ENCODE peak calls at places on chromosomes 2 and 18, in eight cellular contexts. One of them, this sample, is unnamed.

GRCh38 chr18:75962177-75962576 is 532.9 kb downstream of the ZNF516 start:
- DNase-seq in tibial nerve: no peak
- DNase-seq in body of pancreas: no peak
- DNase-seq in IMR-90: no peak
- DNase-seq in right lobe of liver: no peak
- DNase-seq in kidney: no peak
- DNase-seq in OCI-LY7: no peak
- DNase-seq in fibroblast of the aortic adventitia: no peak
- DNase-seq in this sample: no peak

GRCh38 chr18:4636957-4637356 is 181.8 kb upstream of the DLGAP1 start:
- DNase-seq in tibial nerve: no peak
- DNase-seq in body of pancreas: no peak
- DNase-seq in IMR-90: no peak
- DNase-seq in right lobe of liver: no peak
- DNase-seq in kidney: no peak
- DNase-seq in OCI-LY7: peak; percentile 53
- DNase-seq in fibroblast of the aortic adventitia: no peak
- DNase-seq in this sample: no peak

GRCh38 chr18:57666818-57667497 is 45.3 kb upstream of the NARS1 start:
- DNase-seq in tibial nerve: peak; percentile 36
- DNase-seq in body of pancreas: no peak
- DNase-seq in IMR-90: peak; percentile 74
- DNase-seq in right lobe of liver: no peak
- DNase-seq in kidney: no peak
- DNase-seq in OCI-LY7: no peak
- DNase-seq in fibroblast of the aortic adventitia: peak; percentile 70
- DNase-seq in this sample: peak; percentile 90

GRCh38 chr18:24678113-24678512 is 217.7 kb downstream of the HRH4 start:
- DNase-seq in tibial nerve: no peak
- DNase-seq in body of pancreas: no peak
- DNase-seq in IMR-90: no peak
- DNase-seq in right lobe of liver: no peak
- DNase-seq in kidney: no peak
- DNase-seq in OCI-LY7: no peak
- DNase-seq in fibroblast of the aortic adventitia: no peak
- DNase-seq in this sample: no peak

GRCh38 chr2:116582850-116583249 is 1231.6 kb upstream of the DDX18 start:
- DNase-seq in tibial nerve: no peak
- DNase-seq in body of pancreas: no peak
- DNase-seq in IMR-90: no peak
- DNase-seq in right lobe of liver: no peak
- DNase-seq in kidney: no peak
- DNase-seq in OCI-LY7: no peak
- DNase-seq in fibroblast of the aortic adventitia: no peak
- DNase-seq in this sample: no peak

GRCh38 chr18:35005963-35006577 is 35.1 kb upstream of the MAPRE2 start:
- DNase-seq in tibial nerve: peak; percentile 58
- DNase-seq in body of pancreas: no peak
- DNase-seq in IMR-90: peak; percentile 70
- DNase-seq in right lobe of liver: no peak
- DNase-seq in kidney: no peak
- DNase-seq in OCI-LY7: peak; percentile 55
- DNase-seq in fibroblast of the aortic adventitia: peak; percentile 86
- DNase-seq in this sample: peak; percentile 76

GRCh38 chr2:2850218-2850850 is 519.3 kb upstream of the MYT1L start:
- DNase-seq in tibial nerve: no peak
- DNase-seq in body of pancreas: no peak
- DNase-seq in IMR-90: no peak
- DNase-seq in right lobe of liver: no peak
- DNase-seq in kidney: no peak
- DNase-seq in OCI-LY7: no peak
- DNase-seq in fibroblast of the aortic adventitia: no peak
- DNase-seq in this sample: no peak

GRCh38 chr2:218648473-218649100 is 10.8 kb downstream of the ZNF142 start:
- DNase-seq in tibial nerve: peak; percentile 52
- DNase-seq in body of pancreas: peak; percentile 41
- DNase-seq in IMR-90: peak; percentile 70
- DNase-seq in right lobe of liver: peak; percentile 48
- DNase-seq in kidney: no peak
- DNase-seq in OCI-LY7: peak; percentile 67
- DNase-seq in fibroblast of the aortic adventitia: peak; percentile 76
- DNase-seq in this sample: peak; percentile 75

GRCh38 chr2:96251721-96252292 is 14.0 kb downstream of the TMEM127 start:
- DNase-seq in tibial nerve: peak; percentile 35
- DNase-seq in body of pancreas: peak; percentile 46
- DNase-seq in IMR-90: peak; percentile 97
- DNase-seq in right lobe of liver: peak; percentile 49
- DNase-seq in kidney: peak; percentile 88
- DNase-seq in OCI-LY7: no peak
- DNase-seq in fibroblast of the aortic adventitia: peak; percentile 90
- DNase-seq in this sample: peak; percentile 93

GRCh38 chr18:73923866-73924265 is 223.8 kb downstream of the FBXO15 start:
- DNase-seq in tibial nerve: no peak
- DNase-seq in body of pancreas: no peak
- DNase-seq in IMR-90: peak; percentile 53
- DNase-seq in right lobe of liver: no peak
- DNase-seq in kidney: no peak
- DNase-seq in OCI-LY7: no peak
- DNase-seq in fibroblast of the aortic adventitia: no peak
- DNase-seq in this sample: no peak

GRCh38 chr2:28755411-28755810 is 3.8 kb downstream of the PPP1CB start:
- DNase-seq in tibial nerve: no peak
- DNase-seq in body of pancreas: no peak
- DNase-seq in IMR-90: peak; percentile 54
- DNase-seq in right lobe of liver: no peak
- DNase-seq in kidney: no peak
- DNase-seq in OCI-LY7: no peak
- DNase-seq in fibroblast of the aortic adventitia: peak; percentile 40
- DNase-seq in this sample: peak; percentile 20

GRCh38 chr2:121591199-121591598 is 58.1 kb downstream of the CLASP1 start:
- DNase-seq in tibial nerve: no peak
- DNase-seq in body of pancreas: no peak
- DNase-seq in IMR-90: no peak
- DNase-seq in right lobe of liver: no peak
- DNase-seq in kidney: no peak
- DNase-seq in OCI-LY7: no peak
- DNase-seq in fibroblast of the aortic adventitia: no peak
- DNase-seq in this sample: no peak

GRCh38 chr2:192159215-192159614 is 35.5 kb downstream of the TMEFF2 start:
- DNase-seq in tibial nerve: no peak
- DNase-seq in body of pancreas: no peak
- DNase-seq in IMR-90: peak; percentile 2
- DNase-seq in right lobe of liver: no peak
- DNase-seq in kidney: no peak
- DNase-seq in OCI-LY7: no peak
- DNase-seq in fibroblast of the aortic adventitia: no peak
- DNase-seq in this sample: peak; percentile 34

GRCh38 chr2:120686511-120687168 is 49.0 kb upstream of the GLI2 start:
- DNase-seq in tibial nerve: no peak
- DNase-seq in body of pancreas: no peak
- DNase-seq in IMR-90: no peak
- DNase-seq in right lobe of liver: no peak
- DNase-seq in kidney: peak; percentile 29
- DNase-seq in OCI-LY7: peak; percentile 4
- DNase-seq in fibroblast of the aortic adventitia: no peak
- DNase-seq in this sample: no peak

GRCh38 chr2:105166671-105167070 is 74.9 kb upstream of the GPR45 start:
- DNase-seq in tibial nerve: no peak
- DNase-seq in body of pancreas: no peak
- DNase-seq in IMR-90: no peak
- DNase-seq in right lobe of liver: no peak
- DNase-seq in kidney: no peak
- DNase-seq in OCI-LY7: no peak
- DNase-seq in fibroblast of the aortic adventitia: no peak
- DNase-seq in this sample: no peak
- H3K4me3 ChIP-seq in tibial nerve: no peak overlapping the region
- H3K4me3 ChIP-seq in body of pancreas: no peak overlapping the region
- H3K4me3 ChIP-seq in IMR-90: no peak overlapping the region
- H3K4me3 ChIP-seq in right lobe of liver: no peak overlapping the region
- H3K4me3 ChIP-seq in kidney: no peak overlapping the region
- H3K4me3 ChIP-seq in OCI-LY7: no peak overlapping the region
- H3K4me3 ChIP-seq in fibroblast of the aortic adventitia: no peak overlapping the region
- H3K4me3 ChIP-seq in this sample: no peak overlapping the region

GRCh38 chr2:11155326-11156059 is at the start of gene SLC66A3:
- DNase-seq in tibial nerve: no peak
- DNase-seq in body of pancreas: no peak
- DNase-seq in IMR-90: peak; percentile 87
- DNase-seq in right lobe of liver: no peak
- DNase-seq in kidney: no peak
- DNase-seq in OCI-LY7: peak; percentile 89
- DNase-seq in fibroblast of the aortic adventitia: peak; percentile 83
- DNase-seq in this sample: peak; percentile 81
- TF ChIP-seq CTCF in tibial nerve: no peak
- TF ChIP-seq CTCF in body of pancreas: peak; percentile 33
- TF ChIP-seq CTCF in IMR-90: no peak
- TF ChIP-seq CTCF in right lobe of liver: no peak
- TF ChIP-seq CTCF in kidney: no peak
- TF ChIP-seq CTCF in OCI-LY7: no peak
- TF ChIP-seq CTCF in fibroblast of the aortic adventitia: no peak
- TF ChIP-seq CTCF in this sample: no peak

GRCh38 chr2:43327119-43327518 is 100.7 kb upstream of the ZFP36L2 start:
- DNase-seq in tibial nerve: peak; percentile 56
- DNase-seq in body of pancreas: no peak
- DNase-seq in IMR-90: no peak
- DNase-seq in right lobe of liver: no peak
- DNase-seq in kidney: no peak
- DNase-seq in OCI-LY7: no peak
- DNase-seq in fibroblast of the aortic adventitia: no peak
- DNase-seq in this sample: no peak

GRCh38 chr2:43326116-43326825 is 99.9 kb upstream of the ZFP36L2 start:
- DNase-seq in tibial nerve: no peak
- DNase-seq in body of pancreas: no peak
- DNase-seq in IMR-90: no peak
- DNase-seq in right lobe of liver: no peak
- DNase-seq in kidney: no peak
- DNase-seq in OCI-LY7: no peak
- DNase-seq in fibroblast of the aortic adventitia: no peak
- DNase-seq in this sample: no peak

GRCh38 chr2:43329637-43330036 is 103.2 kb upstream of the ZFP36L2 start:
- DNase-seq in tibial nerve: no peak
- DNase-seq in body of pancreas: no peak
- DNase-seq in IMR-90: no peak
- DNase-seq in right lobe of liver: no peak
- DNase-seq in kidney: no peak
- DNase-seq in OCI-LY7: no peak
- DNase-seq in fibroblast of the aortic adventitia: no peak
- DNase-seq in this sample: no peak

GRCh38 chr2:43325448-43325811 is 99.0 kb upstream of the ZFP36L2 start:
- DNase-seq in tibial nerve: no peak
- DNase-seq in body of pancreas: no peak
- DNase-seq in IMR-90: no peak
- DNase-seq in right lobe of liver: no peak
- DNase-seq in kidney: no peak
- DNase-seq in OCI-LY7: no peak
- DNase-seq in fibroblast of the aortic adventitia: no peak
- DNase-seq in this sample: no peak

GRCh38 chr2:43328157-43328556 is 101.8 kb upstream of the ZFP36L2 start:
- DNase-seq in tibial nerve: no peak
- DNase-seq in body of pancreas: no peak
- DNase-seq in IMR-90: peak; percentile 54
- DNase-seq in right lobe of liver: no peak
- DNase-seq in kidney: no peak
- DNase-seq in OCI-LY7: no peak
- DNase-seq in fibroblast of the aortic adventitia: peak; percentile 48
- DNase-seq in this sample: no peak
- H3K4me3 ChIP-seq in tibial nerve: no peak overlapping the region
- H3K4me3 ChIP-seq in body of pancreas: no peak overlapping the region
- H3K4me3 ChIP-seq in IMR-90: no peak overlapping the region
- H3K4me3 ChIP-seq in right lobe of liver: no peak overlapping the region
- H3K4me3 ChIP-seq in kidney: no peak overlapping the region
- H3K4me3 ChIP-seq in OCI-LY7: no peak overlapping the region
- H3K4me3 ChIP-seq in fibroblast of the aortic adventitia: no peak overlapping the region
- H3K4me3 ChIP-seq in this sample: no peak overlapping the region

GRCh38 chr2:15241929-15242328 is 319.2 kb downstream of the NBAS start:
- DNase-seq in tibial nerve: no peak
- DNase-seq in body of pancreas: no peak
- DNase-seq in IMR-90: no peak
- DNase-seq in right lobe of liver: no peak
- DNase-seq in kidney: no peak
- DNase-seq in OCI-LY7: no peak
- DNase-seq in fibroblast of the aortic adventitia: no peak
- DNase-seq in this sample: no peak

GRCh38 chr2:15242936-15243461 is 318.1 kb downstream of the NBAS start:
- DNase-seq in tibial nerve: no peak
- DNase-seq in body of pancreas: no peak
- DNase-seq in IMR-90: no peak
- DNase-seq in right lobe of liver: no peak
- DNase-seq in kidney: no peak
- DNase-seq in OCI-LY7: no peak
- DNase-seq in fibroblast of the aortic adventitia: no peak
- DNase-seq in this sample: no peak

GRCh38 chr2:15241208-15241607 is 319.9 kb downstream of the NBAS start:
- DNase-seq in tibial nerve: no peak
- DNase-seq in body of pancreas: no peak
- DNase-seq in IMR-90: no peak
- DNase-seq in right lobe of liver: no peak
- DNase-seq in kidney: no peak
- DNase-seq in OCI-LY7: no peak
- DNase-seq in fibroblast of the aortic adventitia: no peak
- DNase-seq in this sample: no peak

GRCh38 chr2:15246870-15247269 is 314.3 kb downstream of the NBAS start:
- DNase-seq in tibial nerve: no peak
- DNase-seq in body of pancreas: no peak
- DNase-seq in IMR-90: no peak
- DNase-seq in right lobe of liver: no peak
- DNase-seq in kidney: no peak
- DNase-seq in OCI-LY7: no peak
- DNase-seq in fibroblast of the aortic adventitia: no peak
- DNase-seq in this sample: no peak

GRCh38 chr2:15243762-15244161 is 317.4 kb downstream of the NBAS start:
- DNase-seq in tibial nerve: no peak
- DNase-seq in body of pancreas: no peak
- DNase-seq in IMR-90: peak; percentile 46
- DNase-seq in right lobe of liver: no peak
- DNase-seq in kidney: no peak
- DNase-seq in OCI-LY7: no peak
- DNase-seq in fibroblast of the aortic adventitia: peak; percentile 69
- DNase-seq in this sample: peak; percentile 53
- TF ChIP-seq CTCF in tibial nerve: no peak
- TF ChIP-seq CTCF in body of pancreas: no peak
- TF ChIP-seq CTCF in IMR-90: no peak
- TF ChIP-seq CTCF in right lobe of liver: no peak
- TF ChIP-seq CTCF in kidney: no peak
- TF ChIP-seq CTCF in OCI-LY7: no peak
- TF ChIP-seq CTCF in fibroblast of the aortic adventitia: no peak
- TF ChIP-seq CTCF in this sample: no peak

GRCh38 chr18:7548226-7548625 is 18.9 kb upstream of the PTPRM start:
- DNase-seq in tibial nerve: no peak
- DNase-seq in body of pancreas: no peak
- DNase-seq in IMR-90: no peak
- DNase-seq in right lobe of liver: no peak
- DNase-seq in kidney: no peak
- DNase-seq in OCI-LY7: no peak
- DNase-seq in fibroblast of the aortic adventitia: no peak
- DNase-seq in this sample: no peak
- H3K4me3 ChIP-seq in tibial nerve: no peak overlapping the region
- H3K4me3 ChIP-seq in body of pancreas: no peak overlapping the region
- H3K4me3 ChIP-seq in IMR-90: no peak overlapping the region
- H3K4me3 ChIP-seq in right lobe of liver: no peak overlapping the region
- H3K4me3 ChIP-seq in kidney: no peak overlapping the region
- H3K4me3 ChIP-seq in OCI-LY7: no peak overlapping the region
- H3K4me3 ChIP-seq in fibroblast of the aortic adventitia: no peak overlapping the region
- H3K4me3 ChIP-seq in this sample: no peak overlapping the region

GRCh38 chr2:54161660-54162059 is 46.2 kb downstream of the ACYP2 start:
- DNase-seq in tibial nerve: no peak
- DNase-seq in body of pancreas: no peak
- DNase-seq in IMR-90: peak; percentile 15
- DNase-seq in right lobe of liver: no peak
- DNase-seq in kidney: no peak
- DNase-seq in OCI-LY7: no peak
- DNase-seq in fibroblast of the aortic adventitia: peak; percentile 39
- DNase-seq in this sample: peak; percentile 11
- TF ChIP-seq CTCF in tibial nerve: no peak
- TF ChIP-seq CTCF in body of pancreas: no peak
- TF ChIP-seq CTCF in IMR-90: no peak
- TF ChIP-seq CTCF in right lobe of liver: peak; percentile 12
- TF ChIP-seq CTCF in kidney: no peak
- TF ChIP-seq CTCF in OCI-LY7: peak; percentile 64
- TF ChIP-seq CTCF in fibroblast of the aortic adventitia: peak; percentile 8
- TF ChIP-seq CTCF in this sample: peak; percentile 19